ENCODE peak calls at places on chromosome 4, in six cellular contexts. E is uterus, M is progenitor cell of endocrine pancreas, C is A549, F is fibroblast of the aortic adventitia, H is stomach. L is an unnamed sample.

GRCh38 chr4:81032174-81032551 is 1.7 kb downstream of the BMP3 start:
- DNase-seq in C (no peak), E (no peak), M (no peak), H (no peak), F (no peak), L (no peak)

GRCh38 chr4:76640252-76640925 is 205.4 kb downstream of the SHROOM3 start:
- DNase-seq in C (no peak), F (no peak), E (no peak), H (peak), M (no peak), L (no peak)

GRCh38 chr4:2835978-2836377 is 7.7 kb upstream of the ADD1 start:
- DNase-seq in M (no peak), H (peak), E (peak), C (no peak), F (no peak), L (no peak)

GRCh38 chr4:82394896-82395295 is 21.1 kb upstream of the HNRNPD start:
- DNase-seq in H (no peak), C (no peak), F (no peak), M (no peak), E (no peak), L (peak)

GRCh38 chr4:83267835-83268475 is 16.6 kb downstream of the COQ2 start:
- DNase-seq in C (no peak), F (no peak), H (no peak), M (no peak), E (no peak), L (no peak)

GRCh38 chr4:179858221-179858620 is 2385.0 kb upstream of the TENM3 start:
- DNase-seq in F (no peak), M (no peak), C (no peak), H (no peak), E (no peak), L (no peak)

GRCh38 chr4:14168919-14169318 is 541.4 kb upstream of the BOD1L1 start:
- DNase-seq in H (peak), C (peak), M (no peak), F (peak), E (peak), L (peak)

GRCh38 chr4:159398236-159398638 is 295.4 kb downstream of the RAPGEF2 start:
- DNase-seq in F (no peak), E (no peak), M (no peak), C (no peak), H (no peak), L (no peak)

GRCh38 chr4:42655921-42656735 is 777 bp downstream of the ATP8A1 start:
- DNase-seq in E (peak), C (peak), F (no peak), H (peak), M (peak), L (peak)

GRCh38 chr4:42654606-42655005 is 2.3 kb downstream of the ATP8A1 start:
- DNase-seq in H (no peak), E (peak), F (peak), C (no peak), M (no peak), L (peak)

GRCh38 chr4:42655248-42655647 is 1.7 kb downstream of the ATP8A1 start:
- DNase-seq in H (no peak), F (no peak), E (no peak), M (no peak), C (no peak), L (no peak)

GRCh38 chr4:42656736-42656985 is 244 bp downstream of the ATP8A1 start:
- DNase-seq in M (no peak), E (no peak), C (no peak), F (no peak), H (no peak), L (no peak)

GRCh38 chr4:42656986-42657792 is at the start of gene ATP8A1:
- DNase-seq in H (peak), E (peak), C (peak), M (peak), F (peak), L (peak)
- TF ChIP-seq CTCF in H (no peak), E (no peak), C (no peak), M (no peak), F (peak), L (no peak)

GRCh38 chr4:106266201-106266600 is 49.8 kb downstream of the TBCK start:
- DNase-seq in E (no peak), F (peak), M (no peak), C (peak), H (no peak), L (no peak)
- TF ChIP-seq CTCF in E (peak), F (peak), M (peak), C (peak), H (no peak), L (no peak)

GRCh38 chr4:140626982-140627381 is 58.2 kb upstream of the UCP1 start:
- DNase-seq in M (no peak), H (no peak), F (no peak), C (no peak), E (no peak), L (no peak)
- TF ChIP-seq CTCF in M (no peak), H (no peak), F (no peak), C (no peak), E (no peak), L (no peak)

DNA sequence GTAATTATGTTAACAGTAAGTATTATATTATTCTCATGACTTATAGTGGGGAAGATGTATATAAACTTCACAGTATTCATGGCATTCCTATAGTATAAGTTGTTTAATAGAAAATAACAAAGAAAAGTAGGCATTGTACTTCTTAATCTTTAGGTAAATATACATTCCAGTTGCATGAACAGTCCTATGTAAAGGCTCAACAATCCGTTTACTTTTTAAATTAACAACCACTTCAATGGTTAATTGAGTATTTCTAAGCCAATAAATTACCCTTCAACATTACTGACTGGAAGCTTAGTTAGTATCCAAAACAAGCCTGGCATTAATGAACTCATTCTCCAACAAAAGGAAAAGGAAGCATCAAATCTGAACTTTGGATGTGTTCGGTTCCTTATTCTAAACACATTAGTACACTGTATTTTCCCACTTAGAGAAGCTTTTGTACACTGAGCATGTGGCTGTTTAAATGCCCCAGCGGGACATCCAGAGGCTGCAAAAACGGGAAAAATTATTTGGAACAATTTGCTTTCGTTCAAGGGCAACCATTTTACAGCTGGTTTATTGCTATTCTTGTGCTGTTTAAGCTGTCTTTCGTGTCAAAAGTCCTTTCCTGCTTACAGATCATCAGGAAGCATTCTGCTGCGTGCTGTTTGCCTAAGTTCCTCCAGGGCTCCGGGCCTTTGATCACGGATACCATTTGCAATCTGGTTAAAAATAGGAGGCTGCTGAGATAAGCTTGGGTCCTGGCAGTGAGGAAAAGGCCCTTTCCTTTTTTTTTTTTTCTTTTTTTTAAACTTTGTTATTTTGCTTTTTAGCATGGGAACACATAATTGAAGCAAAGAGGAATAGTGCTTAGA is 460.3 kb downstream of the SPRY1 start:
- DNase-seq in F (peak), C (peak), H (peak), E (peak), M (no peak), L (no peak)
- TF ChIP-seq CTCF in F (peak), C (no peak), H (no peak), E (no peak), M (peak), L (no peak)

GRCh38 chr4:34766935-34767859 is 1477.1 kb downstream of the ARAP2 start:
- DNase-seq in C (no peak), F (no peak), E (no peak), H (no peak), M (no peak), L (no peak)
- TF ChIP-seq CTCF in C (no peak), F (no peak), E (no peak), H (no peak), M (no peak), L (no peak)

DNA sequence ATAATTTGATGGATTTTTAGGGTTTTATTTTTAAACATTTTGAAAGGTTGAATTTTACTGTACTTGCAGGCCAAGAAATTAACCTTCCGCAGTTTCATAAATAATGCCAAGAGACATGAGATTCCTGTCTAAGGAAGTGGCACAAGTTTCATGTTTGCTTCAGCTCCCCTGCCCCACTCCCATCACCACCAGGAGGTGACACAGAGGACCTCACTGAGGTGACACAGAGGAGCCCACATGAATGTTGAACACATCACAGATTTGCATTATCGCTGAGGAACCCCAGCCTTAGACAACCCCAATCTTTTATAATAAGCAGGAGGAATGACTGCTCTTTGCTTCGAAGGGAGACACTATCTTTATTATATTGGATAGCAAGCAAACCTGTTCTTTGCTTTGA is 491.4 kb upstream of the ATOH1 start:
- DNase-seq in F (no peak), M (no peak), C (no peak), E (no peak), H (no peak), L (no peak)
- TF ChIP-seq CTCF in F (no peak), M (no peak), C (no peak), E (no peak), H (no peak), L (no peak)

GRCh38 chr4:17111959-17112659 is 213.7 kb upstream of the LDB2 start:
- DNase-seq in H (no peak), E (no peak), C (no peak), M (no peak), F (no peak), L (peak)
- TF ChIP-seq CTCF in H (no peak), E (no peak), C (no peak), M (peak), F (peak), L (no peak)